ENCODE peak calls at places on chromosomes 2 and 18, in seven cellular contexts. Y is AG20443, S is cardiac fibroblast, O is fibroblast of lung, H is BE2C, R is AG08395, N is left ventricle myocardium inferior. V is an unnamed sample.

GRCh38 chr2:47269316-47270232 is 114.5 kb upstream of the STPG4 start:
- DNase-seq in O (peak), Y (peak), N (peak), R (peak), S (peak), H (no peak), V (peak)

GRCh38 chr2:233438573-233439147 is 84.4 kb downstream of the DGKD start:
- DNase-seq in O (no peak), S (no peak), Y (no peak), R (no peak), H (no peak), N (no peak), V (no peak)

GRCh38 chr2:166106431-166107015 is 21.3 kb downstream of the SCN1A start:
- DNase-seq in N (no peak), Y (no peak), R (no peak), H (peak), S (peak), O (no peak), V (peak)

GRCh38 chr2:202038471-202039277 is 5.0 kb downstream of the FZD7 start:
- DNase-seq in O (peak), H (no peak), Y (peak), S (peak), R (peak), N (peak), V (no peak)

GRCh38 chr2:150303281-150303680 is 184.2 kb downstream of the RND3 start:
- DNase-seq in R (no peak), O (no peak), N (no peak), S (no peak), Y (no peak), H (no peak), V (no peak)

GRCh38 chr2:10236571-10237391 is 65.9 kb upstream of the HPCAL1 start:
- DNase-seq in O (no peak), S (no peak), R (no peak), H (no peak), Y (no peak), N (peak), V (no peak)

GRCh38 chr2:200624660-200625059 is 38.8 kb downstream of the AOX1 start:
- DNase-seq in H (no peak), O (peak), S (peak), R (peak), N (no peak), Y (peak), V (no peak)

GRCh38 chr2:178761759-178762371 is 45.4 kb downstream of the TTN start:
- DNase-seq in R (peak), H (peak), O (peak), S (peak), N (no peak), Y (peak), V (peak)

GRCh38 chr2:44939074-44940052 is 2.1 kb upstream of the SIX3 start:
- DNase-seq in S (no peak), H (no peak), N (no peak), R (no peak), O (no peak), Y (no peak), V (peak)

GRCh38 chr2:134140251-134140661 is 113.6 kb upstream of the MGAT5 start:
- DNase-seq in H (no peak), Y (no peak), R (no peak), N (no peak), S (no peak), O (no peak), V (peak)

GRCh38 chr18:44508474-44508873 is 172.2 kb upstream of the SETBP1 start:
- DNase-seq in R (no peak), O (no peak), S (no peak), H (no peak), Y (no peak), N (no peak), V (no peak)

GRCh38 chr2:173130521-173131467 is 55.1 kb downstream of the MAP3K20 start:
- DNase-seq in Y (no peak), N (no peak), S (no peak), R (no peak), H (no peak), O (no peak), V (no peak)

GRCh38 chr2:201466050-201466660 is 14.6 kb downstream of the STRADB start:
- DNase-seq in O (peak), N (no peak), H (no peak), R (peak), S (peak), Y (peak), V (peak)

GRCh38 chr2:224161712-224162111 is 122.6 kb upstream of the SERPINE2 start:
- DNase-seq in S (no peak), Y (no peak), N (no peak), O (no peak), R (no peak), H (no peak), V (no peak)

GRCh38 chr2:20615046-20615465 is 35.8 kb downstream of the HS1BP3 start:
- DNase-seq in Y (no peak), N (peak), O (no peak), R (no peak), S (no peak), H (peak), V (no peak)

GRCh38 chr2:168359082-168359481 is 97.0 kb upstream of the CERS6 start:
- DNase-seq in S (no peak), R (no peak), O (no peak), H (no peak), N (no peak), Y (no peak), V (no peak)

GRCh38 chr18:57981629-57982028 is 62.4 kb upstream of the NEDD4L start:
- DNase-seq in R (no peak), Y (no peak), N (no peak), O (no peak), S (no peak), H (no peak), V (no peak)

GRCh38 chr18:13558132-13558531 is 168.2 kb downstream of the FAM210A start:
- DNase-seq in S (peak), Y (peak), O (peak), R (peak), H (peak), N (peak), V (peak)

GRCh38 chr2:95348609-95349567 is 51.7 kb downstream of the KCNIP3 start:
- DNase-seq in R (peak), N (peak), Y (peak), H (no peak), S (peak), O (peak), V (no peak)

GRCh38 chr2:97654324-97654723 is 8.5 kb downstream of the COX5B start:
- DNase-seq in S (no peak), Y (no peak), H (no peak), R (no peak), O (no peak), N (no peak), V (no peak)

GRCh38 chr2:127673304-127674069 is 1.8 kb downstream of the LIMS2 start:
- DNase-seq in R (peak), S (peak), Y (peak), O (no peak), N (no peak), H (no peak), V (no peak)

GRCh38 chr2:3594493-3595281 is at the start of gene COLEC11:
- DNase-seq in S (peak), Y (peak), O (peak), H (peak), R (peak), N (peak), V (no peak)

GRCh38 chr2:48600204-48600813 is 17.3 kb upstream of the GTF2A1L start:
- DNase-seq in S (peak), O (peak), N (no peak), Y (peak), R (peak), H (no peak), V (peak)

GRCh38 chr2:240212425-240213225 is 72.2 kb upstream of the OTOS start:
- DNase-seq in Y (no peak), N (no peak), O (no peak), H (no peak), S (no peak), R (no peak), V (no peak)

GRCh38 chr2:96099861-96100798 is 16.2 kb downstream of the ADRA2B start:
- DNase-seq in N (peak), S (no peak), R (no peak), Y (peak), H (no peak), O (no peak), V (peak)

GRCh38 chr2:38485734-38486133 is 108.7 kb upstream of the ATL2 start:
- DNase-seq in N (no peak), O (no peak), Y (no peak), S (no peak), H (no peak), R (no peak), V (no peak)

GRCh38 chr2:226687641-226688253 is 111.9 kb downstream of the IRS1 start:
- DNase-seq in H (no peak), Y (no peak), S (peak), R (no peak), O (peak), N (no peak), V (peak)

GRCh38 chr18:44896817-44897216 is 216.1 kb downstream of the SETBP1 start:
- DNase-seq in Y (no peak), R (no peak), N (no peak), S (no peak), O (no peak), H (no peak), V (peak)

GRCh38 chr2:10178751-10179150 is 56.2 kb downstream of the RRM2 start:
- DNase-seq in R (no peak), H (no peak), O (no peak), N (no peak), S (no peak), Y (no peak), V (no peak)

V was measured in SJCRH30.